ENCODE peak calls at places on chromosome 21, in eight cellular contexts. One of them, this sample, is unnamed.

GRCh38 chr21:36188081-36188681 is 31.6 kb downstream of the DOP1B start:
- DNase-seq in Kasumi-1: no peak
- DNase-seq in AG09319: no peak
- DNase-seq in GM10248: no peak
- DNase-seq in activated CD4-positive, alpha-beta T cell treated with anti-CD3 and anti-CD28 coated beads, Interleukin-2, amount 50 U/mL, for 4 hours: no peak
- DNase-seq in right cardiac atrium: no peak
- DNase-seq in head of caudate nucleus: peak
- DNase-seq in RWPE1: no peak
- DNase-seq in this sample: no peak

GRCh38 chr21:43320526-43320925 is 106.4 kb downstream of the SIK1 start:
- DNase-seq in Kasumi-1: no peak
- DNase-seq in head of caudate nucleus: no peak
- DNase-seq in RWPE1: no peak
- DNase-seq in GM10248: no peak
- DNase-seq in AG09319: no peak
- DNase-seq in right cardiac atrium: peak
- DNase-seq in activated CD4-positive, alpha-beta T cell treated with anti-CD3 and anti-CD28 coated beads, Interleukin-2, amount 50 U/mL, for 4 hours: no peak
- DNase-seq in this sample: no peak

GRCh38 chr21:45011911-45012660 is 62.3 kb upstream of the ADARB1 start:
- DNase-seq in AG09319: peak
- DNase-seq in RWPE1: peak
- DNase-seq in right cardiac atrium: peak
- DNase-seq in Kasumi-1: no peak
- DNase-seq in head of caudate nucleus: no peak
- DNase-seq in GM10248: no peak
- DNase-seq in activated CD4-positive, alpha-beta T cell treated with anti-CD3 and anti-CD28 coated beads, Interleukin-2, amount 50 U/mL, for 4 hours: no peak
- DNase-seq in this sample: peak

GRCh38 chr21:37153935-37154350 is 80.9 kb downstream of the TTC3 start:
- DNase-seq in activated CD4-positive, alpha-beta T cell treated with anti-CD3 and anti-CD28 coated beads, Interleukin-2, amount 50 U/mL, for 4 hours: no peak
- DNase-seq in Kasumi-1: no peak
- DNase-seq in head of caudate nucleus: no peak
- DNase-seq in right cardiac atrium: peak
- DNase-seq in AG09319: no peak
- DNase-seq in RWPE1: no peak
- DNase-seq in GM10248: no peak
- DNase-seq in this sample: no peak

GRCh38 chr21:17390575-17390974 is 122.3 kb upstream of the CXADR start:
- DNase-seq in GM10248: no peak
- DNase-seq in right cardiac atrium: no peak
- DNase-seq in activated CD4-positive, alpha-beta T cell treated with anti-CD3 and anti-CD28 coated beads, Interleukin-2, amount 50 U/mL, for 4 hours: no peak
- DNase-seq in RWPE1: no peak
- DNase-seq in head of caudate nucleus: no peak
- DNase-seq in AG09319: no peak
- DNase-seq in Kasumi-1: no peak
- DNase-seq in this sample: no peak

GRCh38 chr21:46098303-46099141 is 610 bp downstream of the COL6A2 start:
- DNase-seq in RWPE1: no peak
- DNase-seq in Kasumi-1: no peak
- DNase-seq in AG09319: no peak
- DNase-seq in head of caudate nucleus: no peak
- DNase-seq in right cardiac atrium: peak
- DNase-seq in GM10248: peak
- DNase-seq in activated CD4-positive, alpha-beta T cell treated with anti-CD3 and anti-CD28 coated beads, Interleukin-2, amount 50 U/mL, for 4 hours: no peak
- DNase-seq in this sample: no peak

GRCh38 chr21:45386728-45387371 is 18.1 kb upstream of the COL18A1 start:
- DNase-seq in GM10248: no peak
- DNase-seq in AG09319: peak
- DNase-seq in activated CD4-positive, alpha-beta T cell treated with anti-CD3 and anti-CD28 coated beads, Interleukin-2, amount 50 U/mL, for 4 hours: no peak
- DNase-seq in RWPE1: no peak
- DNase-seq in right cardiac atrium: peak
- DNase-seq in head of caudate nucleus: no peak
- DNase-seq in Kasumi-1: no peak
- DNase-seq in this sample: peak

GRCh38 chr21:16418663-16419062 is 688.9 kb downstream of the USP25 start:
- DNase-seq in Kasumi-1: no peak
- DNase-seq in GM10248: no peak
- DNase-seq in head of caudate nucleus: no peak
- DNase-seq in right cardiac atrium: no peak
- DNase-seq in RWPE1: no peak
- DNase-seq in AG09319: no peak
- DNase-seq in activated CD4-positive, alpha-beta T cell treated with anti-CD3 and anti-CD28 coated beads, Interleukin-2, amount 50 U/mL, for 4 hours: no peak
- DNase-seq in this sample: no peak

GRCh38 chr21:43575466-43575841 is 83.8 kb downstream of the HSF2BP start:
- DNase-seq in right cardiac atrium: no peak
- DNase-seq in GM10248: no peak
- DNase-seq in Kasumi-1: no peak
- DNase-seq in AG09319: no peak
- DNase-seq in RWPE1: no peak
- DNase-seq in activated CD4-positive, alpha-beta T cell treated with anti-CD3 and anti-CD28 coated beads, Interleukin-2, amount 50 U/mL, for 4 hours: no peak
- DNase-seq in head of caudate nucleus: no peak
- DNase-seq in this sample: no peak

GRCh38 chr21:43312751-43313169 is 114.2 kb downstream of the SIK1 start:
- DNase-seq in head of caudate nucleus: no peak
- DNase-seq in AG09319: no peak
- DNase-seq in GM10248: peak
- DNase-seq in Kasumi-1: no peak
- DNase-seq in RWPE1: no peak
- DNase-seq in right cardiac atrium: no peak
- DNase-seq in activated CD4-positive, alpha-beta T cell treated with anti-CD3 and anti-CD28 coated beads, Interleukin-2, amount 50 U/mL, for 4 hours: no peak
- DNase-seq in this sample: no peak

GRCh38 chr21:19181604-19182140 is 778.1 kb upstream of the TMPRSS15 start:
- DNase-seq in AG09319: no peak
- DNase-seq in GM10248: no peak
- DNase-seq in right cardiac atrium: no peak
- DNase-seq in RWPE1: no peak
- DNase-seq in activated CD4-positive, alpha-beta T cell treated with anti-CD3 and anti-CD28 coated beads, Interleukin-2, amount 50 U/mL, for 4 hours: no peak
- DNase-seq in Kasumi-1: no peak
- DNase-seq in head of caudate nucleus: no peak
- DNase-seq in this sample: no peak

GRCh38 chr21:27423073-27423472 is 456.2 kb upstream of the ADAMTS5 start:
- DNase-seq in head of caudate nucleus: no peak
- DNase-seq in GM10248: no peak
- DNase-seq in right cardiac atrium: peak
- DNase-seq in AG09319: peak
- DNase-seq in Kasumi-1: no peak
- DNase-seq in activated CD4-positive, alpha-beta T cell treated with anti-CD3 and anti-CD28 coated beads, Interleukin-2, amount 50 U/mL, for 4 hours: no peak
- DNase-seq in RWPE1: no peak
- DNase-seq in this sample: peak

GRCh38 chr21:45152265-45152746 is 77.9 kb downstream of the ADARB1 start:
- DNase-seq in head of caudate nucleus: peak
- DNase-seq in RWPE1: no peak
- DNase-seq in right cardiac atrium: peak
- DNase-seq in Kasumi-1: peak
- DNase-seq in activated CD4-positive, alpha-beta T cell treated with anti-CD3 and anti-CD28 coated beads, Interleukin-2, amount 50 U/mL, for 4 hours: peak
- DNase-seq in GM10248: peak
- DNase-seq in AG09319: no peak
- DNase-seq in this sample: no peak